ENCODE peak calls at places on chromosomes 12 and 14, in five cellular contexts. One of them, this sample, is unnamed. For H3K4me1, the result is how much of the 10 kb centered on the place peaks cover.

GRCh38 chr12:85874064-85874463 is at the start of gene NTS:
- ATAC-seq in HepG2: no peak
- ATAC-seq in upper lobe of left lung: no peak
- ATAC-seq in K562: no peak
- ATAC-seq in Panc1: no peak
- ATAC-seq in this sample: no peak

GRCh38 chr12:109725321-109726105 is 11.9 kb downstream of the FAM222A start:
- ATAC-seq in K562: no peak
- ATAC-seq in upper lobe of left lung: no peak
- ATAC-seq in Panc1: no peak
- ATAC-seq in HepG2: no peak
- ATAC-seq in this sample: no peak

GRCh38 chr14:20197459-20197858 is 6.8 kb downstream of the OR11G2 start:
- ATAC-seq in upper lobe of left lung: peak
- ATAC-seq in Panc1: no peak
- ATAC-seq in HepG2: no peak
- ATAC-seq in K562: no peak
- ATAC-seq in this sample: no peak

GRCh38 chr12:57435288-57435687 is 704 bp downstream of the INHBC start:
- ATAC-seq in Panc1: no peak
- ATAC-seq in HepG2: peak
- ATAC-seq in K562: peak
- ATAC-seq in upper lobe of left lung: no peak
- ATAC-seq in this sample: no peak

GRCh38 chr12:92467886-92468285 is 234.9 kb upstream of the PLEKHG7 start:
- ATAC-seq in K562: peak
- ATAC-seq in upper lobe of left lung: no peak
- ATAC-seq in Panc1: no peak
- ATAC-seq in HepG2: no peak
- ATAC-seq in this sample: no peak

GRCh38 chr12:67764055-67764454 is 115.5 kb downstream of the DYRK2 start:
- ATAC-seq in upper lobe of left lung: no peak
- ATAC-seq in HepG2: no peak
- ATAC-seq in Panc1: no peak
- ATAC-seq in K562: no peak
- ATAC-seq in this sample: no peak

GRCh38 chr12:122097641-122098364 is 19.2 kb downstream of the MLXIP start:
- ATAC-seq in Panc1: peak
- ATAC-seq in HepG2: peak
- ATAC-seq in upper lobe of left lung: peak
- ATAC-seq in K562: peak
- ATAC-seq in this sample: peak

GRCh38 chr12:52735816-52736632 is 32.7 kb upstream of the KRT77 start:
- ATAC-seq in upper lobe of left lung: no peak
- ATAC-seq in HepG2: no peak
- ATAC-seq in K562: no peak
- ATAC-seq in Panc1: no peak
- ATAC-seq in this sample: no peak

GRCh38 chr12:47753021-47754001 is 5.4 kb downstream of the RAPGEF3 start:
- ATAC-seq in HepG2: no peak
- ATAC-seq in K562: peak
- ATAC-seq in upper lobe of left lung: peak
- ATAC-seq in Panc1: peak
- ATAC-seq in this sample: peak

GRCh38 chr14:92321701-92322100 is 1.3 kb upstream of the SLC24A4 start:
- ATAC-seq in K562: no peak
- ATAC-seq in HepG2: no peak
- ATAC-seq in Panc1: no peak
- ATAC-seq in upper lobe of left lung: no peak
- ATAC-seq in this sample: no peak

GRCh38 chr12:19045421-19045820 is 84.1 kb upstream of the PLEKHA5 start:
- ATAC-seq in HepG2: no peak
- ATAC-seq in Panc1: no peak
- ATAC-seq in K562: no peak
- ATAC-seq in upper lobe of left lung: no peak
- ATAC-seq in this sample: no peak

GRCh38 chr12:3777206-3777809 is 24.4 kb upstream of the CRACR2A start:
- ATAC-seq in upper lobe of left lung: no peak
- ATAC-seq in Panc1: peak
- ATAC-seq in HepG2: peak
- ATAC-seq in K562: no peak
- ATAC-seq in this sample: no peak

GRCh38 chr12:108773798-108774788 is 42.8 kb upstream of the CORO1C start:
- ATAC-seq in K562: no peak
- ATAC-seq in upper lobe of left lung: peak
- ATAC-seq in HepG2: peak
- ATAC-seq in Panc1: peak
- ATAC-seq in this sample: peak

GRCh38 chr12:2179953-2180736 is 127.4 kb downstream of the CACNA1C start:
- ATAC-seq in upper lobe of left lung: no peak
- ATAC-seq in Panc1: no peak
- ATAC-seq in HepG2: no peak
- ATAC-seq in K562: no peak
- ATAC-seq in this sample: peak

GRCh38 chr14:100761481-100761880 is 34.8 kb downstream of the DLK1 start:
- ATAC-seq in HepG2: no peak
- ATAC-seq in K562: no peak
- ATAC-seq in upper lobe of left lung: no peak
- ATAC-seq in Panc1: peak
- ATAC-seq in this sample: no peak

GRCh38 chr14:21924479-21924878 is 250.9 kb upstream of the OR4E1 start:
- ATAC-seq in upper lobe of left lung: no peak
- ATAC-seq in K562: no peak
- ATAC-seq in Panc1: no peak
- ATAC-seq in HepG2: no peak
- ATAC-seq in this sample: no peak

GRCh38 chr12:104219361-104219892 is 3.8 kb downstream of the TXNRD1 start:
- ATAC-seq in HepG2: peak
- ATAC-seq in K562: no peak
- ATAC-seq in upper lobe of left lung: peak
- ATAC-seq in Panc1: peak
- ATAC-seq in this sample: peak

GRCh38 chr14:94614802-94615201 is 2.6 kb downstream of the SERPINA3 start:
- ATAC-seq in HepG2: no peak
- ATAC-seq in upper lobe of left lung: no peak
- ATAC-seq in Panc1: no peak
- ATAC-seq in K562: no peak
- ATAC-seq in this sample: no peak

GRCh38 chr14:52312872-52313492 is 1.1 kb upstream of the PTGER2 start:
- ATAC-seq in K562: no peak
- ATAC-seq in Panc1: no peak
- ATAC-seq in upper lobe of left lung: no peak
- ATAC-seq in HepG2: no peak
- ATAC-seq in this sample: no peak

GRCh38 chr14:52305014-52305413 is 9.1 kb upstream of the PTGER2 start:
- ATAC-seq in K562: no peak
- ATAC-seq in HepG2: no peak
- ATAC-seq in Panc1: no peak
- ATAC-seq in upper lobe of left lung: no peak
- ATAC-seq in this sample: no peak

GRCh38 chr14:52304248-52304904 is 9.7 kb upstream of the PTGER2 start:
- ATAC-seq in HepG2: no peak
- ATAC-seq in upper lobe of left lung: no peak
- ATAC-seq in K562: no peak
- ATAC-seq in Panc1: no peak
- ATAC-seq in this sample: no peak

GRCh38 chr14:52307870-52308269 is 6.2 kb upstream of the PTGER2 start:
- ATAC-seq in upper lobe of left lung: no peak
- ATAC-seq in K562: no peak
- ATAC-seq in HepG2: peak
- ATAC-seq in Panc1: no peak
- ATAC-seq in this sample: no peak

DNA sequence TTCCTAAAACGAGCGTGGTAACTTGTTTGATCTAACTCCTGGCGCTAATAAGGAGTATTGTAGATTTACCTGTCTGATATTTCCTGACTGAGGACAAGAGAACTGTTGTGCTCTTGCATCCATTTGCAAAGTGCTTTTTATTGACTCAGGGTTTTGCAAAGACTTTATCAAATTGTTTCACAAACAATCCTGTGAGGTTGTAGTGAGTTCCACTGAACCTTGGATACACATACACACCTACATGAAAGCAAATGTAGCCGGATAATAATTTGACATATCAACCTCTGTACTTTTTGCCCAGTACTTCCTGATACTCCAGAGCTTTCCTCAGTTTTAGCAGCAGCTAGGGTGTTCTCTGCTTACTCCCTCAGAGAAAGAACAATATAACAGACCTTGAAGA is 6.7 kb upstream of the PTGER2 start:
- ATAC-seq in upper lobe of left lung: no peak
- ATAC-seq in HepG2: peak
- ATAC-seq in Panc1: no peak
- ATAC-seq in K562: no peak
- ATAC-seq in this sample: no peak
- H3K4me1 ChIP-seq in upper lobe of left lung: under half
- H3K4me1 ChIP-seq in HepG2: under half
- H3K4me1 ChIP-seq in Panc1: under half
- H3K4me1 ChIP-seq in K562: under half
- H3K4me1 ChIP-seq in this sample: under half

DNA sequence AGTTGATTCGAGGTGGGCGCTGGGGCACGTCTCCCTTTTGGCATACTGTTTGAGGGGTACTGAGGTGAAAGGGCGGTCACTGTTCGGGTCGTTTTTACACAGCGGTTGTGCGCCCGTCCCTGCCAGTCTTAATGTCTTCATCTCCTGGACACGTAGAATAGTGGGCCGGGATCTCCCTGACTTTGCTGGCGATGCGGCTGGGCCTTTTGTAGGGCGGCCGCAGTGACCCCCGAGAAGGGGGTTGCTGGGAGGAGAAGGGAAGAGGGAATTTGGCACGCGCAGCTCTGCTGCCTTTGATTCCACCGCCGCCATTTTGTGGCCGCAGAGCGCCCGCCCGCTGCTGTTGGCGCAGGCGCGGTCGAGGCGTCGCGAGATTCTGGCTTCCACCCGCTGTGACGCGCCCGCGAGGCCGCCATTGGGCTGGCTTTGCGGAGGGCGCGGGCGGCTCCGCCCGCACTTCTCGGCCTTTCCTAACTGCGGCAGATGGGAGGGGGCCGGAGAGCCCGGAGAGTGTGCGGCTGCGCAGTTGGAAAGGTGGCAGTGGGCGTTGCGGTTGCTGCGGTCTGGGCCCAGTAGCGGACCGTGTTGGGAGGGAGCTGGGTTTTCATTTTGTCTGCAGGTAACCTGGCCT is 542 bp downstream of the SRSF5 start:
- ATAC-seq in upper lobe of left lung: peak
- ATAC-seq in HepG2: peak
- ATAC-seq in K562: peak
- ATAC-seq in Panc1: peak
- ATAC-seq in this sample: peak
- TF ChIP-seq POLR2AphosphoS5 in upper lobe of left lung: peak
- TF ChIP-seq POLR2AphosphoS5 in HepG2: peak
- TF ChIP-seq POLR2AphosphoS5 in K562: peak
- TF ChIP-seq POLR2AphosphoS5 in Panc1: no peak
- TF ChIP-seq POLR2AphosphoS5 in this sample: peak

GRCh38 chr12:10214131-10214876 is 1.6 kb downstream of the GABARAPL1 start:
- ATAC-seq in K562: no peak
- ATAC-seq in upper lobe of left lung: no peak
- ATAC-seq in HepG2: no peak
- ATAC-seq in Panc1: no peak
- ATAC-seq in this sample: no peak
- H3K4me3 ChIP-seq in K562: peak
- H3K4me3 ChIP-seq in upper lobe of left lung: peak
- H3K4me3 ChIP-seq in HepG2: peak
- H3K4me3 ChIP-seq in Panc1: peak
- H3K4me3 ChIP-seq in this sample: peak

GRCh38 chr14:32085182-32085844 is 8.2 kb downstream of the ARHGAP5 start:
- ATAC-seq in HepG2: no peak
- ATAC-seq in upper lobe of left lung: no peak
- ATAC-seq in K562: no peak
- ATAC-seq in Panc1: no peak
- ATAC-seq in this sample: no peak
- H3K4me1 ChIP-seq in HepG2: half or more
- H3K4me1 ChIP-seq in upper lobe of left lung: under half
- H3K4me1 ChIP-seq in K562: under half
- H3K4me1 ChIP-seq in Panc1: under half
- H3K4me1 ChIP-seq in this sample: half or more

DNA sequence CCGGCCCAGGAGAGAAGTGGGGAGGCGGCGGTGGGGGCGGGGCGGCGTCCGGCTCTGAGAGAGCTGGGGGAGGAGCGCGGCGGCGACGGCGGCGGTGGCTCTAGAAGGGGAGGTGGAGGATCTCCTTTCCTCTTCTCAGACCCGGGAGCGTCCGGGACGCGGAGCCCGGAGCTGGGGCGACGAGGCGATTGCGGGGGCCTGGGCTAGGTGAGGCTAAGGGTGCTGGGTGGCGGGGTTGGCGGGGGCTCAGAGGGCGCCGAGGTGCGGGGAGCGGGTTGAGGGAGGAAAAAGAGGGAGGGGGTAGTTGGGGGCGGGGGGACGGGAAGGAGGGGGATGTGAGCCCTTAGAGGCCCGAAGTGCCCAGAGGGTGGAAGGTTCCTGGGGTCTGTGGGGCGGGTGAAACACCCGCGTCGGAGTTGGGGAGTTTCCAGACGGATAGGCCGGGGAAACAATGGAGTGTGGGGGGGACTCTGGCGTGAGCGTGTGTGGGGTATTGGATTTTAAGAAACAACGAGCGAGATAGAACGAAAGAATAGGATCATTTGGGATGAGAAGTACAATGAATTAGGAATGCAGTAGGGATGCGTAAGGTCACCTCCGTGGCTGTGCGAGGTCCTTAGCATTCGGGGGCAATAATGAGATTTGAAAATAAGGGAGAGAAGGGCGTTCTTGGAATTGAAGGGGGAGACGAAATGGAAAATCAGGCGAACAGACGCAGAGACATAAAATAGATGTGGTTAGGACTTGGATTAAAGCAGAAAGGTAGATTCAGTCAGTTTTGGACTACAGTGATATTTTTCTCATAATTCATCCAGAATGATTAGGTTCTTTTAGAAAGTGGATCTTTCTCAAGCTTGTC is at the start of gene SPATS2:
- ATAC-seq in HepG2: no peak
- ATAC-seq in upper lobe of left lung: no peak
- ATAC-seq in K562: peak
- ATAC-seq in Panc1: peak
- ATAC-seq in this sample: no peak
- TF ChIP-seq POLR2AphosphoS5 in HepG2: no peak
- TF ChIP-seq POLR2AphosphoS5 in upper lobe of left lung: no peak
- TF ChIP-seq POLR2AphosphoS5 in K562: peak
- TF ChIP-seq POLR2AphosphoS5 in Panc1: no peak
- TF ChIP-seq POLR2AphosphoS5 in this sample: no peak

DNA sequence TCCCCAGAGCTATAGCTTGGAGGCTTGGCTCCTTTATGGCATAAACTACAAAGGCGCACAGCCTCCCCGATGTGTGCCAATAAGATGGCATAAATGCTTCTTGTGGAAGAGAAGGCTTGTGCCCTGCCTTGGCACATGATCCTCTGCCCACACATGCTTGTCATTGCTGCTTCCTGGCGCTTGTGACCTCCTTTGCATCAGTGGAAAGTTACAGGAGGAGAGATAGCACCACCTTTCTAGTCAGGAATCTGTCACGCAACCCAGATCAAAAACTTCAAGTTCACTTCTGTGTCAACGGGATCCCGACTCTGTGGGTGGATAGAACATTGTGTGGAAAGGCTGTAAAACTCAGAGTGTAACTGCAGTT is 183.8 kb upstream of the HIF1A start:
- ATAC-seq in Panc1: no peak
- ATAC-seq in upper lobe of left lung: peak
- ATAC-seq in K562: no peak
- ATAC-seq in HepG2: peak
- ATAC-seq in this sample: no peak
- H3K4me3 ChIP-seq in Panc1: no peak
- H3K4me3 ChIP-seq in upper lobe of left lung: no peak
- H3K4me3 ChIP-seq in K562: no peak
- H3K4me3 ChIP-seq in HepG2: no peak
- H3K4me3 ChIP-seq in this sample: no peak

This sample was measured in gastroesophageal sphincter.